ENCODE peak calls at places on chromosome 13, in five cellular contexts. M, C, W, V and Z are unnamed samples.

GRCh38 chr13:36190771-36191170 is 23.6 kb downstream of the SOHLH2 start:
- DNase-seq in M (no peak), W (no peak), V (no peak), C (no peak), Z (no peak)

GRCh38 chr13:84946144-84946543 is 853.1 kb downstream of the SLITRK6 start:
- DNase-seq in W (no peak), C (no peak), V (no peak), M (no peak), Z (no peak)

GRCh38 chr13:65472336-65472735 is 1757.8 kb downstream of the PCDH9 start:
- DNase-seq in M (no peak), C (peak; percentile 22), W (no peak), V (no peak), Z (no peak)

GRCh38 chr13:83178008-83178407 is 704.3 kb downstream of the SLITRK1 start:
- DNase-seq in C (no peak), W (no peak), M (no peak), V (no peak), Z (no peak)

GRCh38 chr13:110463876-110464510 is 97.5 kb downstream of the RAB20 start:
- DNase-seq in V (no peak), C (no peak), W (no peak), M (no peak), Z (no peak)

GRCh38 chr13:73880365-73880764 is 253.8 kb downstream of the KLF12 start:
- DNase-seq in M (no peak), W (no peak), V (no peak), C (no peak), Z (no peak)

GRCh38 chr13:42007844-42008243 is 40.6 kb upstream of the DGKH start:
- DNase-seq in C (no peak), V (peak; percentile 11), W (no peak), M (no peak), Z (no peak)

GRCh38 chr13:41614671-41615519 is 157.5 kb downstream of the RGCC start:
- DNase-seq in W (no peak), V (no peak), M (no peak), C (no peak), Z (no peak)

GRCh38 chr13:27622102-27622820 is 569 bp downstream of the POLR1D start:
- DNase-seq in W (no peak), M (no peak), C (peak; percentile 30), V (no peak), Z (no peak)

GRCh38 chr13:101703838-101704237 is 251.4 kb downstream of the ITGBL1 start:
- DNase-seq in W (no peak), M (no peak), C (no peak), V (no peak), Z (peak; percentile 13)